ENCODE peak calls at places on chromosomes 16 and 17, in eight cellular contexts. M is breast epithelium, V is fibroblast of villous mesenchyme, L is cardiac muscle cell, H is MM.1S, R is tibial nerve, Q is AG04450, U is heart right ventricle. F is an unnamed sample.

GRCh38 chr17:28216528-28216927 is 102.5 kb upstream of the TMEM97 start:
- DNase-seq in M (no peak), V (no peak), L (peak; percentile 34), H (no peak), R (no peak), Q (no peak), U (no peak), F (peak; percentile 23)

GRCh38 chr17:59427425-59427921 is 96.0 kb downstream of the YPEL2 start:
- DNase-seq in M (no peak), V (peak; percentile 53), L (peak; percentile 68), H (no peak), R (no peak), Q (no peak), U (peak; percentile 63), F (no peak)

GRCh38 chr17:14515015-14515414 is 214.1 kb downstream of the HS3ST3B1 start:
- DNase-seq in M (no peak), V (peak; percentile 8), L (peak; percentile 2), H (no peak), R (no peak), Q (no peak), U (no peak), F (no peak)

GRCh38 chr16:58269526-58269925 is 25.3 kb downstream of the PRSS54 start:
- DNase-seq in M (no peak), V (no peak), L (no peak), H (no peak), R (no peak), Q (no peak), U (no peak), F (no peak)

GRCh38 chr16:56868175-56868574 is 3.2 kb downstream of the SLC12A3 start:
- DNase-seq in M (no peak), V (no peak), L (no peak), H (no peak), R (no peak), Q (no peak), U (no peak), F (no peak)

GRCh38 chr17:2237960-2238359 is 65.6 kb downstream of the SMG6 start:
- DNase-seq in M (no peak), V (no peak), L (no peak), H (no peak), R (no peak), Q (no peak), U (no peak), F (no peak)

GRCh38 chr17:73888875-73889274 is 244.6 kb upstream of the SDK2 start:
- DNase-seq in M (no peak), V (no peak), L (no peak), H (no peak), R (peak; percentile 9), Q (no peak), U (peak; percentile 8), F (no peak)

GRCh38 chr16:87653234-87653633 is 50.9 kb downstream of the JPH3 start:
- DNase-seq in M (no peak), V (no peak), L (no peak), H (no peak), R (no peak), Q (no peak), U (no peak), F (no peak)

GRCh38 chr16:68070811-68071546 is 14.2 kb upstream of the NFATC3 start:
- DNase-seq in M (no peak), V (no peak), L (no peak), H (no peak), R (no peak), Q (no peak), U (no peak), F (peak; percentile 62)
- TF ChIP-seq CTCF in M (no peak), V (no peak), L (no peak), H (no peak), R (no peak), Q (no peak), U (no peak), F (no peak)

GRCh38 chr17:45851873-45852272 is 7.2 kb downstream of the SPPL2C start:
- DNase-seq in M (no peak), V (no peak), L (no peak), H (no peak), R (no peak), Q (no peak), U (no peak), F (no peak)
- TF ChIP-seq CTCF in M (no peak), V (no peak), L (no peak), H (no peak), R (no peak), Q (no peak), U (no peak), F (no peak)

DNA sequence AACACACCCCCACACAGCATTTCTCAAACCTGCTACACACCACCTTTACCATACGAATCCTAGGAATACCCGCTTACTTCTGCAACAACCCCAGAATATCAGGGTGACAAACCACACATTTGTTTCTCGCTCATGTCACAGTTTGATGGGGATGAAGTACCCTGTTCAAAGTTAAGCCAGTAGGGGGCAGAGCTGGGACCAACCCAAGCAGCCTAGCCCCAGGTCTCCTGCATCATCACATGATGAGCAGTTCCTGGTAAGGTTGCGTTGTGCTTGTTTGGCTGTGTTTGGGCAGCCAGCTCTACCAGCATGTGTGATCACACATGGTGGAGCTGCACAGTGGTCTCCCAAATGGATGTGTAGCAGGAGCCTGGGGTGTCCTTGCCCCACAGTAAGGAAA is 103.6 kb upstream of the C16orf82 start:
- DNase-seq in M (no peak), V (peak; percentile 34), L (peak; percentile 12), H (no peak), R (no peak), Q (no peak), U (no peak), F (no peak)
- TF ChIP-seq CTCF in M (no peak), V (peak; percentile 55), L (peak; percentile 9), H (peak; percentile 13), R (no peak), Q (peak; percentile 44), U (no peak), F (no peak)

DNA sequence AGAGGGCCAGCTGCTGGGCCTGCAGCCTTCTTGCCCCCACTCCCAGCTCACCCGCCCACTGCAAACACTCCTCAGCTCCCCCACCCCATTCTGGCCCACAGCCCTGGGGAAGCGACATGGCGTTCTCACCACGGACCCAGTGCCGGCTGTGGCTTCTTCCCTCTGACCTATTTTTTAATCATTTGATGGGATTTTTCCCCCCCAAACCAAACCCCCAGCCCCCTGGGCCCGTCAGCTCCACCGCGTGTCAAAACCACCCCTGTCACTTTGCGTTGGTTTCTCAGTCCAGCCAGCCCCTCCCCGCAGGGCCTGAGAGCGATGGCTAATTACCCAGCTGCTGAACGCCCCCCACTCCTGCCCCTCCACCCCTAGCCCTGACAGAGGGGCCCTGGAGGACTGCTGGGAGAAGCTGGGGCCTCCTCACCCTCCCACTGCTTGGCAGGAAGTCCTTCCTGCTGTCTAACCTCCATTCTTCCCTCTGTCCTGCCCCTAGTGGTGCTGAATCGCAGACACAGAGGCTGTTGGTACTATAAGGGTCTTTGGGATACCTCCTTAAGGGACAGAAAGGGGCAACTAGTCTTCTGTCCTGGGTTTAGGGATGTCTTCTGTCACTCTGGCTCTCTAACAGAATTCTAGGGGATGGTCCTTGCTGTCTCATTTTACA is 7.5 kb upstream of the TBX21 start:
- DNase-seq in M (no peak), V (no peak), L (no peak), H (no peak), R (no peak), Q (no peak), U (no peak), F (no peak)
- TF ChIP-seq CTCF in M (no peak), V (no peak), L (no peak), H (peak; percentile 9), R (no peak), Q (peak; percentile 14), U (no peak), F (no peak)

DNA sequence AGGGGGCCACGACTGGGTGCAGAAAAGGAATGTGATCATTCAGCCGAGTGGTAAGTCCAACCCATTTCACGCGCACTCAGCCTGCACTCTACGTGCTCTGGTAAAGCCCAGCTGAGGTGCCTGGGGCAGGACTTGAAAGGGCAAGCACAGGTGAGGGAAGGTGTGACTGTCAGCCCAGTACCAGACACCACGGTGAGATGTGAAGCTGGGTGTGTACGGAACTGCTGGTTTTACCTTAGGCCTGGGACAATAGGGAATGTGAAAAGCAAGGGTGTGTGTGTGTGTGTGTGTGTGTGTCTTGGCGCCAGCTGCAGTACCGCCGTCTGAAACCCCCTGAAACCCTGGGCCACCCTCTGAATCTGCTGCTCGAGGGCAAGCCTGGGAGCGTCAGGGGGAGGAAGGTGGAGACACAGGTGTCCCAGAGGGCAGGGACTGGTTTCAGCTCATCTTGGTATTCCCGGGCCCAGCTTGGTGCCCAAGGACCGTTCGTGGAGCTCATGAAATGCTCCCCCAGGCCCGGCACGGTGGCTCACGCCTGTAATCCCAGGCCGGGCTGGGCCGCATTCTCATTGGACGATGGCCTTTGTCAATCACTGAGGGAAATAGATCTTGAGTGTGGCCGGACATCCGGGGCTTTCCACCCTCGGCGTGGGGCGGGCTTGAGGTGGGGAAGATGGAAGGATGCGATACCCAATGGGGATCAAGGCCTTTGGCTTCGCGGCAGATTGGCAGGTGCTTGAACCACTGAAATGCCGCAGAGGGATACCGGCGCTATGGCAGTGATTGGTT is 27.8 kb upstream of the ST6GALNAC1 start:
- DNase-seq in M (peak; percentile 99), V (peak; percentile 100), L (peak; percentile 100), H (peak; percentile 100), R (peak; percentile 100), Q (peak; percentile 100), U (peak; percentile 100), F (peak; percentile 96)
- TF ChIP-seq CTCF in M (no peak), V (no peak), L (no peak), H (no peak), R (no peak), Q (no peak), U (no peak), F (no peak)

GRCh38 chr16:53689636-53690035 is 14.0 kb downstream of the RPGRIP1L start:
- DNase-seq in M (no peak), V (no peak), L (no peak), H (no peak), R (no peak), Q (no peak), U (no peak), F (no peak)

GRCh38 chr16:53695070-53695469 is 8.6 kb downstream of the RPGRIP1L start:
- DNase-seq in M (no peak), V (no peak), L (no peak), H (no peak), R (no peak), Q (peak; percentile 42), U (no peak), F (no peak)

DNA sequence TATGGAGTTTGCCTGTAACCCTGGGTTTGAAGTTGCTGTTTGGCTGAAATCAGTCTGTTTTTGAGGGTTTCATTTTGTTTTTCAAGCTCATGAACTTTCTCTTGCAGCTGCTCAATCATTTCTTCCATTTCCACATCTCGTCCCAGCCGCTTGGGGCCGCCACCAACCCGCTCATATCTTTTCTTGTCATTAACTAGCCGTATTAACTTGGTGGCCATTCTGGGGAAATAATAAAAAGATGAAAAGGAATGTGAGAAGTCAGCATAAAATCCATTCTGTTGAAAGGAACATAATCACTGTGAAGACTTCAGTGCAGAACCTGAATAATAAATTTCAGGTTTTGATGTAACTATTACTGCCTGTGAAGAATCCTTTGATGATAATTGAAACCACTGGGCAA is 11.5 kb downstream of the RPGRIP1L start:
- DNase-seq in M (no peak), V (no peak), L (peak; percentile 46), H (no peak), R (no peak), Q (no peak), U (no peak), F (no peak)
- TF ChIP-seq CTCF in M (no peak), V (peak; percentile 39), L (peak; percentile 48), H (no peak), R (no peak), Q (no peak), U (no peak), F (peak; percentile 21)

GRCh38 chr17:77596491-77597420 is 361.7 kb upstream of the TNRC6C start:
- DNase-seq in M (no peak), V (no peak), L (no peak), H (no peak), R (no peak), Q (no peak), U (no peak), F (no peak)
- TF ChIP-seq CTCF in M (no peak), V (no peak), L (no peak), H (no peak), R (no peak), Q (no peak), U (no peak), F (no peak)

F was measured in osteocyte.